ENCODE peak calls at places on chromosomes 16 and 17, in four cellular contexts. X is left colon, T is uterus, W is T-helper 1 cell. M is an unnamed sample.

GRCh38 chr16:16763449-16763848 is 384.5 kb downstream of the NPIPA7 start:
- DNase-seq in X (no peak), T (no peak), W (no peak), M (no peak)

GRCh38 chr16:49836668-49837067 is 19.2 kb downstream of the ZNF423 start:
- DNase-seq in X (no peak), T (no peak), W (no peak), M (no peak)

GRCh38 chr16:85959686-85960085 is 60.7 kb downstream of the IRF8 start:
- DNase-seq in X (peak), T (no peak), W (no peak), M (no peak)

GRCh38 chr17:77914440-77915254 is 43.9 kb upstream of the TNRC6C start:
- DNase-seq in X (no peak), T (no peak), W (no peak), M (peak)

GRCh38 chr16:12833939-12834338 is 30.3 kb upstream of the CPPED1 start:
- DNase-seq in X (no peak), T (no peak), W (no peak), M (no peak)

GRCh38 chr16:16021988-16022682 is 72.7 kb downstream of the ABCC1 start:
- DNase-seq in X (peak), T (peak), W (no peak), M (peak)

GRCh38 chr17:38556234-38556633 is 49.5 kb downstream of the SRCIN1 start:
- DNase-seq in X (no peak), T (no peak), W (no peak), M (no peak)

GRCh38 chr16:67844441-67844840 is 2.3 kb upstream of the NUTF2 start:
- DNase-seq in X (no peak), T (no peak), W (no peak), M (no peak)

GRCh38 chr16:4330277-4330882 is 14.5 kb downstream of the GLIS2 start:
- DNase-seq in X (peak), T (peak), W (peak), M (no peak)

GRCh38 chr17:8016632-8017424 is 14.4 kb downstream of the GUCY2D start:
- DNase-seq in X (no peak), T (no peak), W (no peak), M (peak)

GRCh38 chr16:72066747-72067146 is 3.7 kb downstream of the HPR start:
- DNase-seq in X (no peak), T (no peak), W (no peak), M (peak)

GRCh38 chr16:77213542-77214108 is 14.4 kb downstream of the SYCE1L start:
- DNase-seq in X (no peak), T (peak), W (no peak), M (peak)

GRCh38 chr16:25434061-25434460 is 176.4 kb upstream of the ZKSCAN2 start:
- DNase-seq in X (no peak), T (no peak), W (no peak), M (peak)

GRCh38 chr17:3531266-3532101 is 26.1 kb downstream of the TRPV3 start:
- DNase-seq in X (no peak), T (no peak), W (no peak), M (no peak)

GRCh38 chr17:51428668-51429486 is 168.5 kb downstream of the UTP18 start:
- DNase-seq in X (no peak), T (no peak), W (no peak), M (no peak)

GRCh38 chr16:81730090-81731051 is 48.7 kb upstream of the PLCG2 start:
- DNase-seq in X (peak), T (peak), W (peak), M (peak)

GRCh38 chr17:13030459-13031305 is 12.9 kb upstream of the ELAC2 start:
- DNase-seq in X (no peak), T (peak), W (peak), M (peak)

GRCh38 chr16:67942200-67942509 is 1.8 kb downstream of the LCAT start:
- DNase-seq in X (no peak), T (no peak), W (no peak), M (peak)

GRCh38 chr17:33220031-33220430 is 73.1 kb downstream of the ASIC2 start:
- DNase-seq in X (no peak), T (no peak), W (no peak), M (no peak)

GRCh38 chr17:3773511-3773910 is 27.5 kb downstream of the ITGAE start:
- DNase-seq in X (no peak), T (no peak), W (no peak), M (no peak)

GRCh38 chr17:50100921-50101345 is 5.8 kb downstream of the PDK2 start:
- DNase-seq in X (peak), T (no peak), W (no peak), M (no peak)

M was measured in A673.